ENCODE peak calls at places on chromosomes 12 and 14, in four cellular contexts. Y is WTC11, L is HepG2, W is K562. I is an unnamed sample.

GRCh38 chr14:83744901-83745300 is 1785.0 kb upstream of the FLRT2 start:
- DNase-seq in Y (no peak), L (no peak), W (no peak), I (no peak)

GRCh38 chr12:80936642-80937390 is 918 bp downstream of the LIN7A start:
- DNase-seq in Y (peak), L (peak), W (no peak), I (peak)

GRCh38 chr12:3820122-3820521 is 53.1 kb downstream of the PARP11 start:
- DNase-seq in Y (no peak), L (peak), W (no peak), I (no peak)

GRCh38 chr12:67981236-67982164 is 7.7 kb upstream of the IFNG-AS1 start:
- DNase-seq in Y (no peak), L (no peak), W (no peak), I (peak)

GRCh38 chr12:123571343-123571813 is 13.0 kb upstream of the TMED2 start:
- DNase-seq in Y (peak), L (peak), W (peak), I (peak)

GRCh38 chr14:51167587-51168219 is 72.3 kb upstream of the TMX1 start:
- DNase-seq in Y (no peak), L (no peak), W (no peak), I (no peak)

GRCh38 chr12:105109465-105110212 is 2.1 kb downstream of the WASHC4 start:
- DNase-seq in Y (no peak), L (no peak), W (peak), I (no peak)

GRCh38 chr14:105473033-105473676 is 1.5 kb upstream of the CRIP2 start:
- DNase-seq in Y (no peak), L (no peak), W (no peak), I (no peak)

GRCh38 chr12:121813951-121814350 is 10.1 kb downstream of the SETD1B start:
- DNase-seq in Y (no peak), L (no peak), W (no peak), I (no peak)

GRCh38 chr12:17076335-17076734 is 470.4 kb upstream of the LMO3 start:
- DNase-seq in Y (no peak), L (peak), W (no peak), I (no peak)

GRCh38 chr14:104805941-104806624 is 5.2 kb downstream of the ZBTB42 start:
- DNase-seq in Y (no peak), L (no peak), W (no peak), I (no peak)

GRCh38 chr12:119068129-119068856 is 87.0 kb downstream of the SRRM4 start:
- DNase-seq in Y (no peak), L (no peak), W (no peak), I (no peak)

GRCh38 chr12:131050463-131051154 is 96.9 kb downstream of the ADGRD1 start:
- DNase-seq in Y (no peak), L (no peak), W (no peak), I (no peak)

GRCh38 chr14:68363841-68364711 is 428.8 kb downstream of the ZFP36L1 start:
- DNase-seq in Y (peak), L (peak), W (no peak), I (peak)

GRCh38 chr12:88810806-88811205 is 230.5 kb upstream of the KITLG start:
- DNase-seq in Y (no peak), L (no peak), W (no peak), I (no peak)

GRCh38 chr12:68521848-68522502 is 88.7 kb upstream of the RAP1B start:
- DNase-seq in Y (no peak), L (no peak), W (no peak), I (no peak)

GRCh38 chr14:66623838-66624237 is 115.9 kb downstream of the GPHN start:
- DNase-seq in Y (no peak), L (no peak), W (no peak), I (no peak)

GRCh38 chr14:102496955-102497744 is 12.4 kb downstream of the ANKRD9 start:
- DNase-seq in Y (no peak), L (no peak), W (peak), I (no peak)

GRCh38 chr12:109434556-109434955 is 42.5 kb downstream of the KCTD10 start:
- DNase-seq in Y (no peak), L (no peak), W (no peak), I (no peak)

GRCh38 chr14:74882103-74882920 is 596 bp downstream of the DLST start:
- DNase-seq in Y (no peak), L (no peak), W (peak), I (no peak)

GRCh38 chr14:23005861-23006534 is 3.9 kb downstream of the C14orf93 start:
- DNase-seq in Y (no peak), L (no peak), W (peak), I (no peak)

GRCh38 chr12:55724940-55725309 is 3.9 kb downstream of the CD63 start:
- DNase-seq in Y (no peak), L (no peak), W (no peak), I (no peak)

GRCh38 chr14:59251811-59252771 is 63.6 kb downstream of the DAAM1 start:
- DNase-seq in Y (no peak), L (no peak), W (no peak), I (no peak)

GRCh38 chr12:5094986-5095385 is 51.3 kb downstream of the KCNA5 start:
- DNase-seq in Y (no peak), L (no peak), W (no peak), I (no peak)

GRCh38 chr14:81245771-81246170 is 25.0 kb upstream of the GTF2A1 start:
- DNase-seq in Y (no peak), L (no peak), W (no peak), I (no peak)

GRCh38 chr14:68785817-68786490 is 6.9 kb downstream of the ZFP36L1 start:
- DNase-seq in Y (no peak), L (no peak), W (peak), I (no peak)

GRCh38 chr12:58584885-58585284 is 335.4 kb downstream of the LRIG3 start:
- DNase-seq in Y (no peak), L (no peak), W (no peak), I (no peak)

GRCh38 chr12:51819851-51820720 is 28.4 kb downstream of the FIGNL2 start:
- DNase-seq in Y (no peak), L (no peak), W (no peak), I (no peak)

GRCh38 chr12:65490193-65490592 is 211.7 kb downstream of the MSRB3 start:
- DNase-seq in Y (no peak), L (no peak), W (no peak), I (no peak)

GRCh38 chr12:124915249-124916236 is 1.1 kb upstream of the UBC start:
- DNase-seq in Y (peak), L (peak), W (peak), I (no peak)

GRCh38 chr14:31950760-31951637 is 126.1 kb upstream of the ARHGAP5 start:
- DNase-seq in Y (peak), L (no peak), W (peak), I (peak)

GRCh38 chr12:1791104-1791927 is 29.0 kb upstream of the LRTM2 start:
- DNase-seq in Y (peak), L (peak), W (peak), I (peak)

GRCh38 chr14:52918486-52918885 is 32.4 kb downstream of the FERMT2 start:
- DNase-seq in Y (no peak), L (no peak), W (no peak), I (no peak)

GRCh38 chr12:55722948-55723347 is 2.8 kb downstream of the RDH5 start:
- DNase-seq in Y (no peak), L (no peak), W (no peak), I (no peak)

GRCh38 chr14:63603749-63604277 is 37.9 kb downstream of the WDR89 start:
- DNase-seq in Y (no peak), L (no peak), W (no peak), I (no peak)
- TF ChIP-seq ELF4 in Y (no peak), L (no peak), W (no peak), I (no peak)

GRCh38 chr12:72268386-72268785 is 3.8 kb upstream of the TRHDE start:
- DNase-seq in Y (no peak), L (no peak), W (no peak), I (no peak)
- TF ChIP-seq ELF4 in Y (no peak), L (no peak), W (no peak), I (no peak)

GRCh38 chr12:113134521-113134951 is 1.0 kb downstream of the RASAL1 start:
- DNase-seq in Y (no peak), L (no peak), W (no peak), I (no peak)

GRCh38 chr12:113133036-113133435 is 2.5 kb downstream of the RASAL1 start:
- DNase-seq in Y (no peak), L (no peak), W (no peak), I (no peak)

GRCh38 chr12:113136128-113136989 is 798 bp upstream of the RASAL1 start:
- DNase-seq in Y (peak), L (no peak), W (peak), I (no peak)

GRCh38 chr12:113136990-113137511 is 1.5 kb upstream of the RASAL1 start:
- DNase-seq in Y (no peak), L (no peak), W (no peak), I (no peak)

GRCh38 chr12:113135178-113136127 is at the start of gene RASAL1:
- DNase-seq in Y (peak), L (peak), W (peak), I (peak)
- TF ChIP-seq ELF4 in Y (no peak), L (no peak), W (no peak), I (no peak)

GRCh38 chr14:100584056-100585031 is 2.9 kb downstream of the BEGAIN start:
- DNase-seq in Y (peak), L (no peak), W (peak), I (no peak)

GRCh38 chr14:100582496-100583165 is 4.6 kb downstream of the BEGAIN start:
- DNase-seq in Y (peak), L (no peak), W (no peak), I (no peak)

GRCh38 chr14:100583245-100583644 is 4.0 kb downstream of the BEGAIN start:
- DNase-seq in Y (no peak), L (no peak), W (no peak), I (no peak)

GRCh38 chr14:100580316-100581227 is 6.6 kb downstream of the BEGAIN start:
- DNase-seq in Y (no peak), L (no peak), W (no peak), I (no peak)

GRCh38 chr14:100581228-100582145 is 5.7 kb downstream of the BEGAIN start:
- DNase-seq in Y (peak), L (no peak), W (no peak), I (no peak)
- TF ChIP-seq ELF4 in Y (no peak), L (no peak), W (no peak), I (no peak)

DNA sequence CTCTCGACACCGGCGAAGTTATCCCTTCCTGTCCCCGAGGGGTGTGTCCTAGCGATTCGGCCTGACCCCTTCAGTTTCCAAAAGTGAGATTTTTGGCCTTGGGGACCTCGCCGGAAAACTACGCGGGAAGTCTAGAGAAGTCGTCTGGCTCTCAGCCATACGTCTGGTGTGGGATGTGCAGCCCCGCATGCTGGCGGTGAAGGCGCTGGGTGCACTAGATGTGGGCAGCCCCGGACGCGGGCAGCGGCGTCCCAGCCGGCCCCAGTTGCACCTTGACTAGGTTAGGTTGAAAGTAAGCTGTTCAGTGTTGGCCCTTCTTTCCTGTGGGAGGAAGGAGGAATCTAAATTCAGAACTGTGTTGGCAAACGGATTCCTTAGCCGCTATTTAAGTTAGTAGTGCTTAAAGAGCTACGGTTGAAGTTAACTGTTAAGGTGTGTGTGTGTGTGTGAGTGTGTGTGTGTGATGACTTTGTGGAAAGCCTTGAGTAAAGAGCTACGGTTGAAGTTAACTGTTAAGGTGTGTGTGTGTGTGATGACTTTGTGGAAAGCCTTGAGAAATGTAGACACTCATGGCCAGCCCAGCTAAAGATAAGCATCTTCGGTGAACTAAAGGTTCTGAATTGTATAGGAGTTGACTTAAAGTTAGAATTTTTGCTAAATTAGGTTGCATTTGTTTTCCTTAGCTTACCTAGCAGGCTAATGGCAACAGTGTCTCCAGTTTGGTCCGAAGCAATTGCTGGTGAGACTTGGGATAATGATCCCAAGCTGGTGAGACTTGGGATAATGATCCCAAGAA is 1.2 kb downstream of the KTN1 start:
- DNase-seq in Y (peak), L (peak), W (peak), I (peak)
- TF ChIP-seq ELF4 in Y (no peak), L (no peak), W (no peak), I (no peak)

DNA sequence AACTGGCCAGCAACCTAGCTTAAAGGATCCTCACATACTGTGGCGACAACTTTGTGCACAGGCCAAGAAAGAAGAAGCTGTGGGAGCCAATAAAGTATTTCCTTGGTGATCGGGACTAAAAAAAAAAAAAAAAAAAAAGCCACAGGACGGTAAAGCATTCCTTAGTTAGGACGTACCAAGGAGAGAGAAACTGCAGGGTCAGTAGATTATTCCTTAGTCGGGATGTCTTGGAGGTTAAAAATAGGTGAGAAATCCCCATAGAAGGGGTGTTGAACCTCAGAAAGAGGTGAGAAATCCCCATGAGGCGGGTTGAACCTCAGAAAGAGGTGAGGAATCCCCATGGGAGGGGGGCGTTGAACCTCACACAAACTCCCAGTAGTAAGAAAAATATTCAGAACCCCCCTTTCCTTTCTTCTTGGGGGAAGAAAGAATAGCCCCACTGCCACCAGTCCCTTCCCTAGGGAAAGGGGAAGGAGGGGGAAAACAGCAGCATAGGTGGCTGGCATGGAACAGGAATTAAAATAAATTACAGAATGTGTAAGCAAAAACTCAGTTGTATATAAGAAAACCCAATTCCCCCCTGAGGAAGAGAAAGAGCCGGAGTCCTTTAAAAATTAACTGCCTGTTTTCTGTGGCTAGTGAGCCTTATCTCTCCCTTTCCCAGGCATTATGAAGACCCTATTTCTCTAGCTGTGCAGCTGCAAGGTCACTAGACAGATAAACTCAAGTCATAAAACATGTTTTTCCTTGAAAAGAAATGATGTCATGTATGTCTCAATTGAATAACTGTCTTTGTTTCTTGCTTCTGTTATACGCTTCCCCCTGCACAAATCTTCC is 26.8 kb downstream of the KLRK1 start:
- DNase-seq in Y (no peak), L (no peak), W (peak), I (no peak)
- TF ChIP-seq ELF4 in Y (no peak), L (no peak), W (no peak), I (no peak)

DNA sequence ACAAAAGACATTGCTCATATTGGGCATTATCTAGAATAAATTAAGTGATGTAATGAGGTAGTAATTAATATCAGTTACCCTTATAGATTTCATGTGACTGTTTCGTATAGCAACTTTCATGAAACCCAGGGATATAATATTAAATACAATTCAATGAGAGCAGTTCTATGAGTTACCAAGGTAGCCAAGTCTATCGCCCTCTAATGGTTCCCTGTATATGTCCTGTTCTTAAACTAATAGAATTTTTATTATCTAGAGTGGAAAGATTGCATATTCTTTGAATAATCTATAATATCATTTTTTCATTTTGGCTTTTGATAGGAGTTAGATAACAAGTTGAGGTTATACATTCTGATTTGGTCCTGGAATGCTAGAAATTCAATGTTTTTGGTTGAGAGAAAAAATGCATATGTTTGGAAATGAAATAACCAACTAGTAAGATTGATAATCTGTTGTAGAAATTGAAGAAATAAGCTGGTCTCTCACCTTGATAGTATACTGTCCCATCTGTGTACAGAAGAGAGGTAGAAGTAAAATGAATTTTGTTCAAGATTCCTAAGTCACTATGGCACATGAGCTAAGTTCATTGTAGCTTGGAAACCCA is 59.7 kb downstream of the SCFD1 start:
- DNase-seq in Y (no peak), L (peak), W (no peak), I (peak)
- TF ChIP-seq ELF4 in Y (no peak), L (no peak), W (no peak), I (no peak)

I was measured in HEK293T.